ENCODE peak calls at places on chromosomes 7 and 10, in six cellular contexts. J is heart left ventricle, U is astrocyte, P is body of pancreas, M is astrocyte of the spinal cord, L is Peyer's patch. I is an unnamed sample.
A peak's percentile ranks its signal among the peaks of the same experiment; 100 is the strongest.

GRCh38 chr7:93327006-93327633 is 95.0 kb downstream of the VPS50 start:
- DNase-seq in M (peak; percentile 90), P (no peak), J (no peak), L (no peak), U (peak; percentile 95), I (peak; percentile 83)

GRCh38 chr10:58784361-58784760 is 271.7 kb downstream of the BICC1 start:
- DNase-seq in L (no peak), P (no peak), J (no peak), U (no peak), M (no peak), I (no peak)

GRCh38 chr7:144869072-144869471 is 33.2 kb upstream of the TPK1 start:
- DNase-seq in U (no peak), L (no peak), J (no peak), P (no peak), M (no peak), I (no peak)

GRCh38 chr7:269721-270120 is 20.2 kb upstream of the FOXL3 start:
- DNase-seq in P (no peak), M (no peak), J (peak; percentile 8), L (no peak), U (no peak), I (no peak)

GRCh38 chr7:149721084-149721601 is 52.2 kb downstream of the ZNF467 start:
- DNase-seq in M (no peak), P (no peak), J (no peak), L (no peak), U (no peak), I (no peak)

GRCh38 chr10:129952771-129953489 is 11.1 kb downstream of the EBF3 start:
- DNase-seq in P (no peak), L (no peak), U (no peak), J (no peak), M (no peak), I (no peak)

GRCh38 chr10:4810093-4810492 is 15.9 kb upstream of the AKR1E2 start:
- DNase-seq in M (peak; percentile 65), L (no peak), J (no peak), P (no peak), U (peak; percentile 67), I (peak; percentile 23)

GRCh38 chr7:131653418-131654248 is 97.2 kb upstream of the PODXL start:
- DNase-seq in J (no peak), L (no peak), M (no peak), P (no peak), U (no peak), I (peak; percentile 16)

GRCh38 chr7:143416565-143417149 is 8.0 kb upstream of the EPHA1 start:
- DNase-seq in L (no peak), U (no peak), J (no peak), M (peak; percentile 59), P (no peak), I (no peak)

GRCh38 chr10:70267161-70267933 is 16.5 kb downstream of the NPFFR1 start:
- DNase-seq in P (peak; percentile 42), M (peak; percentile 94), U (peak; percentile 96), J (no peak), L (no peak), I (peak; percentile 85)

GRCh38 chr10:55495555-55495954 is 694.5 kb upstream of the PCDH15 start:
- DNase-seq in U (no peak), M (no peak), J (no peak), P (no peak), L (no peak), I (no peak)

GRCh38 chr10:60564475-60564874 is 174.8 kb upstream of the ANK3 start:
- DNase-seq in U (no peak), L (no peak), P (no peak), J (no peak), M (peak; percentile 13), I (no peak)

GRCh38 chr10:131246089-131246488 is 65.4 kb downstream of the TCERG1L start:
- DNase-seq in P (no peak), J (no peak), U (no peak), M (no peak), L (no peak), I (no peak)
- H3K4me3 ChIP-seq in P (no peak overlapping the region), J (no peak overlapping the region), U (no peak overlapping the region), M (no peak overlapping the region), L (no peak overlapping the region), I (no peak overlapping the region)

GRCh38 chr10:73553726-73554125 is 37.4 kb downstream of the USP54 start:
- DNase-seq in J (no peak), M (no peak), L (no peak), P (no peak), U (no peak), I (no peak)
- H3K4me3 ChIP-seq in J (no peak overlapping the region), M (no peak overlapping the region), L (no peak overlapping the region), P (no peak overlapping the region), U (no peak overlapping the region), I (no peak overlapping the region)

GRCh38 chr7:129821476-129821875 is 131.3 kb downstream of the UBE2H start:
- DNase-seq in U (no peak), M (no peak), J (no peak), P (no peak), L (no peak), I (no peak)

GRCh38 chr7:129827467-129827990 is 125.2 kb downstream of the UBE2H start:
- DNase-seq in M (no peak), P (no peak), L (no peak), J (no peak), U (no peak), I (no peak)

GRCh38 chr7:129825554-129826267 is 127.0 kb downstream of the UBE2H start:
- DNase-seq in J (peak; percentile 90), P (peak; percentile 87), L (peak; percentile 84), U (no peak), M (peak; percentile 70), I (peak; percentile 42)

GRCh38 chr7:129825005-129825553 is 127.7 kb downstream of the UBE2H start:
- DNase-seq in M (peak; percentile 63), U (no peak), J (peak; percentile 64), P (peak; percentile 56), L (peak; percentile 44), I (no peak)

GRCh38 chr7:129824291-129825004 is 128.3 kb downstream of the UBE2H start:
- DNase-seq in U (no peak), P (no peak), J (no peak), L (no peak), M (no peak), I (no peak)
- H3K4me3 ChIP-seq in U (peak overlapping the region; percentile 80), P (no peak overlapping the region), J (peak overlapping the region; percentile 50), L (peak overlapping the region; percentile 57), M (peak overlapping the region; percentile 73), I (peak overlapping the region; percentile 74)

DNA sequence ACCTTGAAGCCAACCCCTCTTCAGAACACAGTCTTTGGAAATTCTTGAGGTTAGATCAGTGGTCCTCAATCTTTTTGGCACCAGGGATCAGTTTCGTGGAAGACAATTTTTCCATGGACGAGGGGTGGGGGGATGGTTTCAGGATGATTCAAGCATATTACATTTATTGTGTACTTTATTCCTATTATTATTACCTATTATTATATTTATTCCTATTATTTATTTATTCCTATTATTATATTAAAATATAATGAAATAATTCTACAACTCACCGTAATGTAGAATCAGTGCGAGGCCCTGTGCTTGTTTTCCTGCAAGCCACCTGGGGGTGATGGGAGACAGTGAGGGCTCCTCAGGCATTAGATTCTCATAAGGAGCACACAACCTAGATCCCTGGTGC is 17.9 kb downstream of the CAMK1D start:
- DNase-seq in M (no peak), L (no peak), U (no peak), J (no peak), P (no peak), I (no peak)
- H3K4me3 ChIP-seq in M (no peak overlapping the region), L (no peak overlapping the region), U (no peak overlapping the region), J (no peak overlapping the region), P (no peak overlapping the region), I (no peak overlapping the region)

DNA sequence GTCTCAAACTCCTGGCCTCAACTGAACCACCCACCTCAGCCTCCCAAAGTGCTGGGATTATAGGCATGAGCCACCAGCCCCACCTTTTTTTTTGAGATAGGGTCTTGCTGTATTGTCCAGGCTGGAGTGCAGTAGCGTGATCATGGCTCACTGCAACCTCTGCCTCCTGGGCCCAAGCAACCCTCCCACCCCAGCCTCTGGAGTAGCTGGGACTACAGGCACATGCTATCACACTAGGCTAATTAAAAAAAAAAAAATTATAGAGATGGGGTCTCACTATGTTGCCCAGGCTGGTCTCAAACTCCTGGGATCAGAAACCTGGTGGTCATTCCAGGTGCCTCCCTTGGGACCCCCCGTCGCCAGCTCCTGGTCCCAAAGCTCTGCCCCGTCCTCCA is 25.0 kb downstream of the GTF2IRD1 start:
- DNase-seq in U (no peak), M (no peak), P (no peak), J (no peak), L (no peak), I (no peak)
- H3K4me3 ChIP-seq in U (no peak overlapping the region), M (no peak overlapping the region), P (no peak overlapping the region), J (no peak overlapping the region), L (no peak overlapping the region), I (no peak overlapping the region)

GRCh38 chr7:100603697-100604077 is 1.5 kb downstream of the PCOLCE start:
- DNase-seq in J (no peak), L (no peak), P (no peak), U (no peak), M (peak; percentile 43), I (no peak)
- H3K4me3 ChIP-seq in J (peak overlapping the region; percentile 81), L (peak overlapping the region; percentile 75), P (no peak overlapping the region), U (peak overlapping the region; percentile 64), M (peak overlapping the region; percentile 53), I (peak overlapping the region; percentile 82)

GRCh38 chr10:48684792-48685651 is at the start of gene WDFY4:
- DNase-seq in U (no peak), L (peak; percentile 80), P (peak; percentile 43), J (peak; percentile 55), M (no peak), I (no peak)
- H3K4me3 ChIP-seq in U (no peak within 1 kb of the TSS), L (peak within 1 kb of the TSS; percentile 10), P (no peak within 1 kb of the TSS), J (no peak within 1 kb of the TSS), M (no peak within 1 kb of the TSS), I (no peak within 1 kb of the TSS)

DNA sequence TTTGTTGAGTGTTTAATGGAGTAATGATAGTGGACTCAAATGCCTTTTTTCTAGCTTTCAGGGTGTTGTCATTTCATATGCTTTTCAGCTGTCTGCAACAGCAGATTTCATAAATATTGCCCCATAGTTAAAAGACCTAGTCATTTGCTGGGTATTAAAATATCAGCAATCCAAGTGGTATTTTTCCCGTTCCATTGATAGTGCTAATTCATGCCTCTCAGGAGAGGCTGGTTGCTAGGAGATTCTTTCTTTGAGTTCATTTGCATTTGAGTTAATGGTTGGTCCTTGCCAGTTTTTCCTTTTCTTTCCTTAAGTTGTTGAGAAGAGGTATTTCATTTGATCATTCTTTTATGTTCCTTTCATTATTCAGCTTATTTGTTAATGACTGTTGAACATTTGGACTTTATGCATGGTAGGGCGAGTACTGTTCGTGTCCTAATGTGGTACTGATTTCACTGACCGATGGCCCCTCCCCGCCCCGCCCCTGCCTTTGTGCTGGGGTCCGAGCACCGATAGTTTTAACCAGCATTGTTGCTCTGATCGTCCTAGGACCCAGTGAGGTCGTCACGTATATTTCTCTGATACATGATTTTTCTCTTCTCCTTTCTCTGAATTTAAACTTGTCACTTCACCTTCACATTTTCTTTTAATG is 128.6 kb downstream of the CCNY start:
- DNase-seq in P (no peak), L (no peak), J (no peak), U (peak; percentile 70), M (peak; percentile 37), I (no peak)
- H3K4me3 ChIP-seq in P (no peak overlapping the region), L (no peak overlapping the region), J (no peak overlapping the region), U (no peak overlapping the region), M (no peak overlapping the region), I (no peak overlapping the region)

DNA sequence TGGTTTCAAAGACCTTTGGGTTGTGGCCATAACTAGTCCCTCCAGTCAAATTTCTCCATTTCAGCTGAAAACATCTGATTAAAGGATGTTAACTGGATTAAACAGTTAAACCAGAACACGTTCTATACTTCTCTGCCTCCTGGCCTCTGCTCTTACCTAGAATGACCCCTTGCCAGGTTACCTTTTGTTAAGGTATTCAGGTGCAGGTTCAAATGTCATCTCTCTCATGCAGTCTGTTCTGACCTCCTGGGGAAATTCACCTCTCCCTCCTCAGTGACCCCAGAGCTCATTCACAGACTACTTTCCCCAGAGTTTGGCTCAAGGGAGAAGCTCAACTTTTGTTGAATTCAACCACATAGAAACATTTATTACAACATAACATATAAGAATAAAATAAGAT is 67.8 kb downstream of the RELN start:
- DNase-seq in M (no peak), J (no peak), U (no peak), L (no peak), P (no peak), I (no peak)
- H3K4me3 ChIP-seq in M (no peak overlapping the region), J (no peak overlapping the region), U (no peak overlapping the region), L (no peak overlapping the region), P (no peak overlapping the region), I (no peak overlapping the region)

I was measured in brain microvascular endothelial cell.